ENCODE peak calls at places on chromosomes 6 and 20, in six cellular contexts. V is GM13976; U is neural progenitor cell; F is CD8-positive, alpha-beta T cell; E is fibroblast of the aortic adventitia; T is PC-3. P is an unnamed sample.

GRCh38 chr20:48812600-48813445 is 15.0 kb downstream of the PREX1 start:
- DNase-seq in T (no peak), V (no peak), F (no peak), E (no peak), U (no peak), P (no peak)

GRCh38 chr6:18501313-18502013 is 114.3 kb downstream of the RNF144B start:
- DNase-seq in V (peak), E (peak), U (no peak), F (no peak), T (no peak), P (no peak)

GRCh38 chr6:22880686-22881433 is 311.5 kb downstream of the HDGFL1 start:
- DNase-seq in V (no peak), U (no peak), F (no peak), E (peak), T (peak), P (no peak)

GRCh38 chr20:62980970-62981369 is 25.8 kb downstream of the BHLHE23 start:
- DNase-seq in U (peak), F (peak), E (no peak), V (no peak), T (peak), P (no peak)

GRCh38 chr6:42610416-42610815 is 46.6 kb downstream of the UBR2 start:
- DNase-seq in U (no peak), F (no peak), T (no peak), E (no peak), V (peak), P (no peak)

GRCh38 chr20:33169176-33169794 is 1.3 kb downstream of the BPIFA2 start:
- DNase-seq in E (no peak), F (no peak), T (peak), V (no peak), U (peak), P (no peak)

GRCh38 chr6:56954389-56955170 is at the start of gene BEND6:
- DNase-seq in T (peak), U (peak), V (peak), E (peak), F (no peak), P (no peak)

GRCh38 chr6:141264101-141264500 is 868.6 kb upstream of the GJE1 start:
- DNase-seq in F (no peak), T (peak), V (no peak), U (no peak), E (no peak), P (no peak)

GRCh38 chr6:40953486-40953885 is 85.5 kb downstream of the UNC5CL start:
- DNase-seq in T (no peak), V (no peak), U (no peak), E (peak), F (no peak), P (no peak)

GRCh38 chr20:1935696-1936366 is 40.6 kb downstream of the SIRPA start:
- DNase-seq in F (no peak), E (no peak), U (no peak), T (no peak), V (no peak), P (no peak)

GRCh38 chr6:121540210-121540609 is 104.8 kb downstream of the GJA1 start:
- DNase-seq in U (no peak), V (no peak), T (no peak), F (no peak), E (no peak), P (no peak)

GRCh38 chr6:158706369-158706982 is 56.6 kb downstream of the SYTL3 start:
- DNase-seq in E (peak), U (peak), V (no peak), T (peak), F (no peak), P (peak)

GRCh38 chr20:18019068-18019467 is 38.6 kb downstream of the OVOL2 start:
- DNase-seq in U (peak), V (peak), T (peak), F (no peak), E (peak), P (peak)

GRCh38 chr6:13761361-13762036 is 49.9 kb upstream of the RANBP9 start:
- DNase-seq in T (no peak), F (no peak), U (no peak), V (no peak), E (peak), P (no peak)

GRCh38 chr6:163861627-163862026 is 447.1 kb downstream of the QKI start:
- DNase-seq in U (no peak), E (no peak), V (no peak), F (no peak), T (no peak), P (no peak)

GRCh38 chr6:124073820-124074587 is 270.3 kb downstream of the NKAIN2 start:
- DNase-seq in E (no peak), T (no peak), U (no peak), F (no peak), V (no peak), P (no peak)

GRCh38 chr20:61331542-61331941 is 79.5 kb downstream of the CDH4 start:
- DNase-seq in F (no peak), T (no peak), V (no peak), E (no peak), U (peak), P (no peak)

GRCh38 chr20:43739148-43739749 is 12.4 kb upstream of the GTSF1L start:
- DNase-seq in F (no peak), V (no peak), E (no peak), T (no peak), U (no peak), P (no peak)

GRCh38 chr6:28643017-28643740 is 117.5 kb downstream of the GPX5 start:
- DNase-seq in T (peak), F (no peak), V (peak), U (peak), E (peak), P (peak)

GRCh38 chr6:35238843-35239289 is 20.7 kb upstream of the ZNF76 start:
- DNase-seq in V (no peak), E (peak), T (no peak), U (no peak), F (no peak), P (no peak)

GRCh38 chr6:163958646-163959045 is 544.1 kb downstream of the QKI start:
- DNase-seq in U (no peak), T (peak), F (no peak), E (no peak), V (no peak), P (no peak)

GRCh38 chr6:110538416-110539060 is 62.1 kb upstream of the SLC22A16 start:
- DNase-seq in V (no peak), T (no peak), E (peak), F (no peak), U (no peak), P (no peak)

GRCh38 chr6:118933855-118934460 is 1.0 kb downstream of the MCM9 start:
- DNase-seq in V (no peak), F (no peak), E (no peak), T (no peak), U (no peak), P (no peak)

GRCh38 chr6:88666906-88667305 is 296.5 kb downstream of the RNGTT start:
- DNase-seq in U (no peak), F (no peak), E (no peak), V (no peak), T (no peak), P (no peak)

GRCh38 chr6:4441981-4442434 is 306.6 kb upstream of the ECI2 start:
- DNase-seq in V (no peak), F (no peak), E (peak), T (no peak), U (no peak), P (no peak)

GRCh38 chr20:43843096-43843964 is 71.3 kb upstream of the TOX2 start:
- DNase-seq in T (peak), U (no peak), V (no peak), F (no peak), E (peak), P (no peak)

GRCh38 chr6:169805242-169805838 is 53.9 kb downstream of the ERMARD start:
- DNase-seq in U (no peak), V (no peak), E (no peak), T (no peak), F (no peak), P (no peak)

GRCh38 chr6:155177369-155177961 is 86.3 kb upstream of the CLDN20 start:
- DNase-seq in E (peak), U (peak), T (peak), F (no peak), V (peak), P (peak)

GRCh38 chr6:113359155-113360140 is 497.7 kb upstream of the MARCKS start:
- DNase-seq in F (no peak), V (no peak), E (peak), U (no peak), T (peak), P (no peak)

GRCh38 chr6:46490425-46491200 is 636 bp downstream of the RCAN2 start:
- DNase-seq in E (no peak), T (no peak), U (peak), V (peak), F (no peak), P (peak)

GRCh38 chr6:25876203-25876602 is 2.2 kb upstream of the SLC17A3 start:
- DNase-seq in F (no peak), V (no peak), T (no peak), U (no peak), E (no peak), P (no peak)

GRCh38 chr20:36303020-36303595 is 3.0 kb upstream of the DLGAP4 start:
- DNase-seq in T (no peak), U (no peak), V (no peak), E (no peak), F (no peak), P (no peak)

GRCh38 chr6:47733879-47734558 is 35.6 kb downstream of the ADGRF4 start:
- DNase-seq in T (peak), F (no peak), E (no peak), V (peak), U (peak), P (no peak)

GRCh38 chr6:125107896-125108295 is 45.7 kb upstream of the TPD52L1 start:
- DNase-seq in F (no peak), U (no peak), T (no peak), E (no peak), V (no peak), P (no peak)

GRCh38 chr6:31729979-31730630 is 1.0 kb upstream of the DDAH2 start:
- DNase-seq in F (peak), E (peak), U (peak), V (peak), T (peak), P (peak)
- TF ChIP-seq CTCF in F (no peak), E (no peak), U (no peak), V (peak), T (no peak), P (no peak)

DNA sequence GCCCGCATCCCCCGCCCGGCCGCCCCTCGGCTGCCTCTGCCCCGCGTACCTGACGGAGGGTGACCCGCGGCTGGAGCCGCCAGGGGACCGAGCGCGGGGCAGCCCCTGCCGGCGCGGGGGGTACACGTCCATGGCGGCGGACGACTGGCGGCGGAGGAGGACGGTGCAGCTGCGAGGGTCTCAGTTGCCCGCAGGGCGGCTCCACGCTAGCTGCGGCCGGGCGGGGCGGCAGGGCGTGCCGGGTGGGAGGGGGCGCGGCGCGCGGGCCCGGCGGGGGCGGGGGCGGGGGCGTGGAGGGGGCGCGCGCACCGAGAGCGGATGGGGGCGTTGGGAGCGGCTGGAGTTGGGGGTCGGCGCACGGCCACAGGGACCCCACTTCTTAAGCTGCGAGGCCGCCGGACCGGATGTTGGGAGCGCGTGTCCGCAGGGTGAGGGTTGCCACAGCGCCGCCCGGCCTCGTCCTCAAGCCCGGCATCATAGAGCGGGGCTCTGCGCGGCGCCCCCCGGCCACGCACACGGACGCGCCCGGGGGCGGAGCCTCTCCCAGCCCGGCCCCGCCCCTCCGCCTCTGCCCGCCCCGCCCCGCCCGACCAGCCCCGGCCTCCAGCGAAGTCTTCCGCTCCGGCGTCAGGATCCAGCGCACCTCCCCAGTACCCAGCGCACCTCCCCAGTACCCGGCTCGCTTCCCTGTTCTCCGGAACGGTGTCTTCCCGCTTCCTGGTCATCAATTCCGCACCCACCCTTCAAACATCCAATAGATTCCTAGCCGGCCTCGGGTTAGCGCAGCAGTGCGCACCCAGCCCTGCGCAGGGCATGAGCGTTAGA is at the start of gene DNAAF9:
- DNase-seq in T (peak), U (peak), E (peak), F (peak), V (peak), P (peak)
- TF ChIP-seq CTCF in T (no peak), U (peak), E (peak), F (no peak), V (peak), P (peak)

DNA sequence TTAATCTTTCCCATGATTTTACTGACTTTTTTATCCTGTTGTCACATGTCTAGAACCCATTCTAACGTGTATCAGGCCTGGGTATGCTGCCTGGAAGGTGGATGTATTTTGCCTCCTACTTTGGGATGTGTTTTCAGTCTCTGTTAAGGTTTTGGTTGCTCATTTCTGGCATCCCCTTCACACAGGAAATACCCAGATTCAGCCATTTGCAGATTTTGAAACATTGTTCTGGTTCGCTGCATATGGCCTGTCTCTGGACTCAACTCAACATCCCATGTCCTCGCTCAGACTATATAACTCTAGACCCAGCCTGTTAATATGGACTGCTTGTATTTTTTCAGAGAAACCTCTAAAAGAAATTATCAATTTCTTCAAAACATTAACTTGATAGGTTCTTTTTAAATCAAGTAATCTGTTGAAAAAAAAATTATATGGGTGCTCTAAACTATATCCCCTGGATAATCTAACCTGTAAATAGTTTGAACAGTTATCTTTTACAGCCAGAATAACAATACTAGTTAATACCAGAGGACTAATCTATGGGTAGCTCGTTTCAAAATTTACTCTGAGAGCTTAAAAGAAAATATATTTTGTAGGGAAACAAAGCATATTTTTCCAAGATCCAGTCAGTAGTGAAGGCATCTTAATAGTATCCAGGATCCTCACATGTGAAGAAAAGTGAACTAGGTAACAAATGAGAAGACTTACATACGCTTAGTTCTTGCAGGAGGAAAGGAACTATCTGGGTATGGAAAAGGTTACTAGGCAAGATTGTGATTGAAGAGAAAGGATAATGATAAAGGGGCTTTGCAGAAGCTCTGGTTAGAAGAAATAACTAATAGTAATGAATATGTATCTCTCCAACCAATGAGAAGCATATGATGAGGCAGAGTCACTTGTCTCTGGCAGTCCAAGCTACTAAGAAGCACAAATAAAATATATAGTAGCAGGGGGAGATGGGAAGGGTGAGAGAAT is 23.4 kb upstream of the HLA-DQB1 start:
- DNase-seq in V (peak), F (no peak), T (no peak), E (no peak), U (no peak), P (no peak)
- TF ChIP-seq CTCF in V (no peak), F (no peak), T (no peak), E (no peak), U (no peak), P (no peak)

GRCh38 chr6:37432916-37433656 is at the start of gene CMTR1:
- DNase-seq in F (peak), E (peak), U (peak), T (peak), V (peak), P (peak)

GRCh38 chr6:37433657-37434271 is 743 bp downstream of the CMTR1 start:
- DNase-seq in V (peak), E (peak), T (no peak), F (peak), U (peak), P (peak)

GRCh38 chr6:37438912-37439311 is 5.9 kb downstream of the CMTR1 start:
- DNase-seq in V (no peak), U (no peak), E (no peak), T (peak), F (no peak), P (no peak)

GRCh38 chr6:37435373-37435772 is 2.4 kb downstream of the CMTR1 start:
- DNase-seq in T (no peak), V (no peak), E (no peak), F (no peak), U (no peak), P (no peak)

GRCh38 chr6:37435816-37436215 is 2.8 kb downstream of the CMTR1 start:
- DNase-seq in U (no peak), V (no peak), T (no peak), E (no peak), F (no peak), P (no peak)
- TF ChIP-seq CTCF in U (no peak), V (no peak), T (peak), E (no peak), F (no peak), P (no peak)

GRCh38 chr6:90241229-90241873 is 55.3 kb downstream of the BACH2 start:
- DNase-seq in F (no peak), U (peak), V (no peak), T (no peak), E (no peak), P (no peak)
- TF ChIP-seq CTCF in F (no peak), U (no peak), V (no peak), T (no peak), E (no peak), P (no peak)

GRCh38 chr20:53190225-53190624 is 218.1 kb downstream of the TSHZ2 start:
- DNase-seq in F (no peak), T (no peak), E (no peak), V (no peak), U (no peak), P (no peak)
- TF ChIP-seq CTCF in F (no peak), T (no peak), E (no peak), V (no peak), U (no peak), P (no peak)

DNA sequence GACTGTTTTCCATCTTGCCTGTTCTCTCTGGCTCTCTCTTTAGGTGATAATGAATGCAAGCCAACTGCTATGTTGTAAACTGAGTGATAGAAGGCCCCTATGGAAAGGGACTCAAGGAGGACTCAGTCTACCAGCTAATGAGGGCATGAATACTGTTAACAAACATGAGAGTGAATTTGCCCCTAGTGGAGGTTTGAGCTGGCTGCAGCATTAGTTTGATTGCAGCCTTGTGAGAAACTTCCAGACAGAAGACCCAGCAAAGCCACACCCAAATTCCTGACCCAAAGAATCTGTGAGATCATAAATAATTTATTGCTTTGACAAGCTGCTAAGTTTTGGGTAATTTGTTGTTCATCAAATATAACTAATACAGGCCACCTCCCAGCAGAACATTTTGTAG is 50.0 kb upstream of the PLCB1 start:
- DNase-seq in T (peak), U (peak), F (no peak), E (peak), V (no peak), P (no peak)
- TF ChIP-seq CTCF in T (peak), U (peak), F (no peak), E (peak), V (no peak), P (peak)

P was measured in endothelial cell.